ENCODE peak calls at places on chromosomes 5 and 9, in four cellular contexts. Z is heart right ventricle, O is stomach, T is body of pancreas. L is an unnamed sample. For H3K4me1 and H3K9me3, the result is how much of the 10 kb centered on the place peaks cover.

GRCh38 chr5:61744690-61745619 is 412.9 kb downstream of the ZSWIM6 start:
- DNase-seq in Z (no peak), O (peak), T (peak), L (no peak)

GRCh38 chr5:176894298-176894697 is 4.8 kb downstream of the HK3 start:
- DNase-seq in Z (no peak), O (peak), T (no peak), L (no peak)

GRCh38 chr5:172059661-172060100 is 53.2 kb upstream of the FBXW11 start:
- DNase-seq in Z (no peak), O (no peak), T (no peak), L (peak)

GRCh38 chr5:15948225-15948624 is 231.4 kb downstream of the MARCHF11 start:
- DNase-seq in Z (no peak), O (no peak), T (no peak), L (no peak)

GRCh38 chr9:18442629-18443491 is 31.1 kb upstream of the ADAMTSL1 start:
- DNase-seq in Z (peak), O (peak), T (peak), L (no peak)

GRCh38 chr9:757246-757881 is 84.1 kb upstream of the DMRT1 start:
- DNase-seq in Z (no peak), O (no peak), T (no peak), L (no peak)

GRCh38 chr5:82151622-82152021 is 126.5 kb downstream of the RPS23 start:
- DNase-seq in Z (no peak), O (no peak), T (no peak), L (no peak)

GRCh38 chr5:1997640-1998347 is 115.1 kb upstream of the IRX4 start:
- DNase-seq in Z (no peak), O (no peak), T (no peak), L (no peak)

GRCh38 chr5:178460598-178461425 is 129.4 kb downstream of the COL23A1 start:
- DNase-seq in Z (peak), O (peak), T (peak), L (no peak)

GRCh38 chr5:14582797-14583137 is 1.2 kb downstream of the OTULINL start:
- DNase-seq in Z (no peak), O (no peak), T (no peak), L (no peak)

GRCh38 chr9:123562844-123563346 is 206.9 kb downstream of the CRB2 start:
- DNase-seq in Z (no peak), O (no peak), T (no peak), L (no peak)

GRCh38 chr5:134590992-134591659 is 41.5 kb downstream of the SAR1B start:
- DNase-seq in Z (no peak), O (peak), T (no peak), L (no peak)

GRCh38 chr5:45260292-45260691 is 435.9 kb downstream of the HCN1 start:
- DNase-seq in Z (no peak), O (no peak), T (no peak), L (no peak)

GRCh38 chr9:99354104-99354503 is 132.0 kb downstream of the SEC61B start:
- DNase-seq in Z (no peak), O (no peak), T (no peak), L (no peak)

GRCh38 chr5:149939572-149939971 is 5.0 kb downstream of the PDE6A start:
- DNase-seq in Z (no peak), O (no peak), T (no peak), L (no peak)

GRCh38 chr5:147836439-147836838 is 5.0 kb upstream of the SPINK1 start:
- DNase-seq in Z (no peak), O (no peak), T (no peak), L (no peak)

GRCh38 chr9:136170291-136170901 is 34.5 kb downstream of the LHX3 start:
- DNase-seq in Z (peak), O (peak), T (peak), L (peak)

GRCh38 chr5:6710078-6710477 is 3.2 kb upstream of the TENT4A start:
- DNase-seq in Z (no peak), O (no peak), T (no peak), L (no peak)

GRCh38 chr5:150209020-150209635 is 19.3 kb downstream of the SLC6A7 start:
- DNase-seq in Z (no peak), O (no peak), T (no peak), L (no peak)

GRCh38 chr9:93673271-93673843 is 97.0 kb downstream of the PHF2 start:
- DNase-seq in Z (peak), O (peak), T (no peak), L (no peak)

GRCh38 chr5:175659546-175660248 is 1.8 kb downstream of the HRH2 start:
- DNase-seq in Z (no peak), O (no peak), T (no peak), L (no peak)

GRCh38 chr5:77073667-77074066 is 13.4 kb downstream of the ZBED3 start:
- DNase-seq in Z (no peak), O (no peak), T (no peak), L (no peak)

GRCh38 chr9:87255437-87256155 is 242.1 kb upstream of the DAPK1 start:
- DNase-seq in Z (no peak), O (no peak), T (no peak), L (no peak)

GRCh38 chr5:112914584-112914983 is 7.4 kb downstream of the REEP5 start:
- DNase-seq in Z (no peak), O (no peak), T (no peak), L (no peak)

GRCh38 chr9:117656007-117656406 is 48.2 kb upstream of the TLR4 start:
- DNase-seq in Z (no peak), O (no peak), T (no peak), L (no peak)

GRCh38 chr9:117160254-117160653 is 254.6 kb downstream of the ASTN2 start:
- DNase-seq in Z (no peak), O (no peak), T (no peak), L (no peak)

GRCh38 chr5:170121321-170121720 is 15.6 kb downstream of the FOXI1 start:
- DNase-seq in Z (no peak), O (no peak), T (no peak), L (no peak)

GRCh38 chr9:35357116-35357515 is 132.8 kb upstream of the RUSC2 start:
- DNase-seq in Z (no peak), O (no peak), T (no peak), L (no peak)

GRCh38 chr9:92790542-92791527 is 26.2 kb upstream of the BICD2 start:
- DNase-seq in Z (peak), O (peak), T (peak), L (peak)

GRCh38 chr5:6684075-6684474 is 29.2 kb upstream of the TENT4A start:
- DNase-seq in Z (no peak), O (no peak), T (no peak), L (no peak)

GRCh38 chr9:78115073-78115472 is 83.5 kb upstream of the GNAQ start:
- DNase-seq in Z (no peak), O (no peak), T (no peak), L (no peak)

GRCh38 chr5:115947260-115947659 is 15.0 kb upstream of the LVRN start:
- DNase-seq in Z (no peak), O (no peak), T (no peak), L (no peak)

GRCh38 chr5:34695275-34696032 is 39.3 kb downstream of the RAI14 start:
- DNase-seq in Z (no peak), O (no peak), T (no peak), L (no peak)

GRCh38 chr5:115196161-115196560 is 26.5 kb upstream of the TRIM36 start:
- DNase-seq in Z (no peak), O (no peak), T (no peak), L (no peak)

DNA sequence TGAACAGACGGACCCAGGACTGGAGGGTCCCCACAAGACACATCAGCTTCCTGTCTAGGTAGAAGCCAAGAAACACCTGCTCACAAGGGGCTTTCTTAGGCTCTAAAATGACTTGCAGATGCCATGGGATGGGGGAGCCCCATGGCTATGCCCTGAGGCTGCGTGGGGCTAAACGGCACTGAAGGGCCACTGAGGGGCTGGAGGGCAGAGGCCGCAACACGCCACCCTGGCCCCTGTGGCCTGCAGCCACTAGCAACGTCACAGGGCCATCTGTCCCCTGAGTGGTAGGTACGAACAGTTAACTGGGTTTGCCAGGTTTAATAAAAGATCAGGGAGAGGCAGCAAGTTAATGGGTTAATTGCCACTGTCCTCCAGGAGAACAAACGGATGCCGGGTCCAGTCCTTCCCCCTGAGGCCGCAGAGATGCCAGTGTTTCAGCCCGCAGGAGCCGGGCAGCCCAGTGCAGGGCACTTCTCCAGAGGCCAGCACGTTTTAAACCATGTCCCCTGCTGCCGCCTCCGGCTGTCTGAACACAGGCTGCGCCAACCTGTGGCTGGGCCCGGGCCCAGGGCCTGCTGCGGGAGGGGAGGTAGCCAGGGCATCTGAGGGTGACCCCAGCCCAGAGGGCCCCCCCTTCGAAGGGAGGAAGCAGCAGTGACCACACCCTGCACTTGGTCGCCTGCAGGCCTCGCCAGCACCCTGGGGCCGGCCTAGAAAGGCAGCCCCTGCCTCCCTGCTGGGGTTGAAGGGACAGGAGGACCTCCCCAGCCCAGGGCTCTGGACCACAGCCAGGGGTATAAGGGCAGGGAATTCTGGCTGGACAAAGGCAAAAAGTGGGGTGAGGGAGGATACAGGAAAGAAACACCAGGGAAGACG is 227.4 kb downstream of the FANCC start:
- DNase-seq in Z (peak), O (peak), T (peak), L (no peak)
- H3K4me1 ChIP-seq in Z (half or more), O (half or more), T (half or more), L (under half)

DNA sequence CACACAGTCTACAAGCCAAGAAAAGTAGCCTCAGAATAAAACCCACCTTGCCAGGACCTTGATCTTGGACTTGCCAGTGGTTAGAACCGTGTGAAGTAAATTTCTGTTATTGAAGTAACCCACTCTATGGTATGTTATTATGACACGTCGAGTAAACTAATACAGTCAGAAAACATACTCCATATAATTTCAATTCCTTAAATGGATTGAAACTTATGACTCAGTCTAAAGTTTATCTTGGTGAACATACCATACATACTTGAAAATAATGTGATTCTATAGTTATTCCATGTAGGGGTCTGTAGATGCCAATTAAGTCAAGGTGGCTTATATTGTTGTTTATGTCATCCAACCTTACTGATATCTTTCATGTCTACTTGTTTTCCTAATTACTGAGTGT is 950.7 kb downstream of the TLE4 start:
- DNase-seq in Z (no peak), O (no peak), T (no peak), L (no peak)
- H3K9me3 ChIP-seq in Z (under half), O (under half), T (under half), L (under half)

GRCh38 chr9:8822667-8823025 is 1023.1 kb upstream of the DMAC1 start:
- DNase-seq in Z (no peak), O (no peak), T (no peak), L (no peak)

GRCh38 chr9:8826281-8826680 is 1026.7 kb upstream of the DMAC1 start:
- DNase-seq in Z (no peak), O (no peak), T (no peak), L (no peak)

GRCh38 chr9:8821910-8822666 is 1022.5 kb upstream of the DMAC1 start:
- DNase-seq in Z (no peak), O (no peak), T (no peak), L (no peak)

GRCh38 chr9:8823131-8823895 is 1023.7 kb upstream of the DMAC1 start:
- DNase-seq in Z (no peak), O (no peak), T (no peak), L (no peak)

GRCh38 chr9:8825600-8826147 is 1026.1 kb upstream of the DMAC1 start:
- DNase-seq in Z (no peak), O (no peak), T (no peak), L (no peak)
- H3K4me1 ChIP-seq in Z (under half), O (under half), T (under half), L (under half)

DNA sequence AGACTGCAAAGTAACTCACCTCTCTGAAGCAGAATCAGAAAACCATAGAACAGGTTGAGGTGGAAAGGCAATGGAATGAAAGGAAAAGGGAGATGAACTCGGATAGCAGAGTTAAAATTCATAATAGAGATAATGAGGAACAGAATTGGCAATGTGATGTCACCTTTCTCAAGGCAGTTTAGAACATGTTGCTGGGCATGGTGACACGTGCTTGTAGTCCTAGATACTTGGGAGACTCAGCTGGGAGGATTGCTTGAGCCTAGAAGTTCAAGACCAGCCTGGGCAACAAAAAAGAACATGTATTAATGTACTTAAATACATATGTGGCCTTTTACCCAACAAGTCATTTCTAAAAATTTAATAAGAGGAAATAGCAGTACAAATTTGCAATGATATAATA is 81.6 kb upstream of the MIER3 start:
- DNase-seq in Z (no peak), O (no peak), T (no peak), L (no peak)
- H3K9me3 ChIP-seq in Z (under half), O (under half), T (under half), L (under half)

GRCh38 chr5:156888520-156888919 is 38.4 kb downstream of the PPP1R2B start:
- DNase-seq in Z (no peak), O (no peak), T (no peak), L (no peak)

GRCh38 chr5:156896545-156896944 is 46.5 kb downstream of the PPP1R2B start:
- DNase-seq in Z (no peak), O (no peak), T (no peak), L (no peak)

GRCh38 chr5:156892223-156892622 is 42.1 kb downstream of the PPP1R2B start:
- DNase-seq in Z (no peak), O (no peak), T (no peak), L (no peak)

GRCh38 chr5:156892864-156893263 is 42.8 kb downstream of the PPP1R2B start:
- DNase-seq in Z (no peak), O (no peak), T (no peak), L (no peak)

DNA sequence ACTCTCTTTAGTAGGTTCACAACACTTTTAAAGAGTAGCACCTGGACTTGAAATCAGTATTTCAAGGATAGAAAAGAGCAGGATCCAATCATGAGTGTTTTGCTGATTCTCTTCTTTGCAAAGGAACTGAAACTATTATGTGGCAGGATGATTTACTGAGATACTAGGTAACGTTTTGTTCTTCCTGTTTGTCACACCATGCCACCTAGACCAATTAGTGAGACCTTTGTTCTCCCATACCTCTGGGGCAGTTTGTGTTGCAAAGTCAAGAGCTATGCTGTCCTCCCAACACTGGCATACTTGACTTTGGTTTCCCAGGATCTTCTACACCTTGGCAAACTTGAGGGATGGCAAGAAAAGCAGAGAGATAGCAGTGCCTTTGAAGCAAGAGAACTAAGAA is 43.4 kb downstream of the PPP1R2B start:
- DNase-seq in Z (no peak), O (no peak), T (no peak), L (no peak)
- H3K4me1 ChIP-seq in Z (under half), O (under half), T (under half), L (under half)

L was measured in CD8-positive, alpha-beta memory T cell.